ENCODE peak calls at places on chromosomes 1 and 21, in eight cellular contexts. K is pancreas, W is endothelial cell, N is choroid plexus epithelial cell, F is heart right ventricle, X is bronchial epithelial cell, O is progenitor cell of endocrine pancreas, V is body of pancreas. T is an unnamed sample.

GRCh38 chr1:82185084-82185483 is 384.4 kb downstream of the ADGRL2 start:
- DNase-seq in K (no peak), W (no peak), N (no peak), F (no peak), X (no peak), O (no peak), V (no peak), T (no peak)

GRCh38 chr1:196678510-196678884 is 26.7 kb downstream of the CFH start:
- DNase-seq in K (no peak), W (no peak), N (peak), F (no peak), X (peak), O (no peak), V (no peak), T (no peak)

GRCh38 chr1:164559342-164560070 is 522 bp downstream of the PBX1 start:
- DNase-seq in K (peak), W (peak), N (peak), F (peak), X (peak), O (peak), V (peak), T (peak)

GRCh38 chr1:232477728-232478127 is 152.2 kb downstream of the SIPA1L2 start:
- DNase-seq in K (no peak), W (no peak), N (peak), F (no peak), X (peak), O (no peak), V (peak), T (peak)

GRCh38 chr1:24089027-24089742 is 22.8 kb downstream of the MYOM3 start:
- DNase-seq in K (no peak), W (no peak), N (no peak), F (no peak), X (no peak), O (no peak), V (no peak), T (no peak)

GRCh38 chr1:87224209-87224608 is 104.5 kb upstream of the LMO4 start:
- DNase-seq in K (no peak), W (no peak), N (peak), F (no peak), X (peak), O (no peak), V (peak), T (no peak)

GRCh38 chr1:17581389-17582123 is 42.1 kb downstream of the ARHGEF10L start:
- DNase-seq in K (no peak), W (no peak), N (no peak), F (no peak), X (peak), O (no peak), V (no peak), T (no peak)

GRCh38 chr1:25906644-25907300 is 553 bp upstream of the STMN1 start:
- DNase-seq in K (no peak), W (no peak), N (no peak), F (no peak), X (no peak), O (peak), V (peak), T (peak)

GRCh38 chr1:233905416-233906051 is 1.1 kb downstream of the SLC35F3 start:
- DNase-seq in K (no peak), W (peak), N (no peak), F (no peak), X (no peak), O (no peak), V (no peak), T (no peak)

GRCh38 chr1:35717911-35718476 is 690 bp downstream of the C1orf216 start:
- DNase-seq in K (no peak), W (peak), N (peak), F (peak), X (peak), O (no peak), V (peak), T (peak)

GRCh38 chr1:96365076-96365475 is 356.5 kb upstream of the PTBP2 start:
- DNase-seq in K (no peak), W (no peak), N (peak), F (no peak), X (no peak), O (no peak), V (no peak), T (no peak)

GRCh38 chr1:202155478-202156021 is 4.9 kb downstream of the PTPN7 start:
- DNase-seq in K (no peak), W (no peak), N (no peak), F (no peak), X (peak), O (no peak), V (peak), T (no peak)

GRCh38 chr21:27047331-27048314 is 80.7 kb upstream of the ADAMTS5 start:
- DNase-seq in K (no peak), W (no peak), N (peak), F (no peak), X (peak), O (no peak), V (no peak), T (no peak)

GRCh38 chr1:222240536-222241181 is 307.2 kb downstream of the HHIPL2 start:
- DNase-seq in K (no peak), W (no peak), N (peak), F (no peak), X (peak), O (no peak), V (no peak), T (no peak)

GRCh38 chr1:31199301-31199790 is 40.3 kb downstream of the NKAIN1 start:
- DNase-seq in K (no peak), W (no peak), N (no peak), F (no peak), X (no peak), O (no peak), V (no peak), T (no peak)

GRCh38 chr1:182484531-182485257 is 34.7 kb downstream of the RGSL1 start:
- DNase-seq in K (no peak), W (peak), N (no peak), F (no peak), X (peak), O (peak), V (peak), T (peak)

GRCh38 chr1:32767641-32768040 is 49.5 kb downstream of the YARS1 start:
- DNase-seq in K (no peak), W (no peak), N (no peak), F (no peak), X (no peak), O (no peak), V (no peak), T (no peak)

GRCh38 chr1:44073528-44073927 is 42.3 kb upstream of the SLC6A9 start:
- DNase-seq in K (no peak), W (no peak), N (no peak), F (no peak), X (no peak), O (no peak), V (no peak), T (no peak)

DNA sequence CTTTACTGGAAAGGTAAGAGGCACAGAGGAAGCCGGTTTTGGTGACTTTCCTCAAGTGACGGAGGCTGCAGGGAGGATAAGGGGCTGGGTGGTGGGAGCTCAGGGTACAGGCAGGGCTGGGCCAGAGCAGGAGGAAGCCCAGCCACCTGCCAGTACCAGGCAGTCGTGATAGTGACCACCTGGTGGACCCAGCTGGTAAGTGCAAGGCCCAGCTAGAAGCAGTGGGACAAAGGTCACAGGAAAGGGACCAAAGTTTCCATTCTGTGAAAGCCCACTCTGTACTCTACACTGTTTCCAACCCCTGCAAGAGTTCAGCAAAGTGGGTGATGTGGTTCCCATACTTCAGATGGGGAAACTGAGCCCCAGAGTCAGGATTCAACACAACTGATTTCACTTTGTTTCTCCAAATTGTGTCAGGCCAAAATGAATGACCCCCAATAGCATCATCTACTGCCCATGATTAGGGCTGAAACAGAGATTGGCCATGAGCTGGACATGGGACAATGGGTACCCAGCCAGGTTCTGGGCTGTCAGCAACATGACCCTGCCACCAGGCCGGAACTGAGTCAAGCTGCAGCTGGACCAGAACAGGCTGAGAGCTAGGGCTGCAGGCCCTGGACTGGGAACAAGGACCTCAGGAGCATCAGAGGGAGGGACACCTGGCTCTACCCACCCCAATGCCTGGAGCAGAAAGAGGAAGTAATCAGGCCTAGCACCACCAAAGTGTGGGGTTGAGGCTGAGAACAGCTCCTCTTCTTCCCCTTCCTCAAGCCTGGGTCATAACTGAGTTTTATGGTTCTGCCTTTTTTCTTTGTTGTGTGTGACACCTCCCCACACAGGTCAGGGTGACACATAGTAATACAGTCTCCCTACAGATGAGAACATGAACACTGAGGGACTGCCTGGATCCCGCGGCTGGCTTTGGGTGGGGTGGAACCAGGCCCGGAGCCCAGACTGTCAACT is 50.2 kb downstream of the KCNN3 start:
- DNase-seq in K (peak), W (peak), N (peak), F (no peak), X (peak), O (peak), V (peak), T (peak)
- TF ChIP-seq CTCF in K (peak), W (peak), N (peak), F (peak), X (peak), O (peak), V (peak), T (peak)

DNA sequence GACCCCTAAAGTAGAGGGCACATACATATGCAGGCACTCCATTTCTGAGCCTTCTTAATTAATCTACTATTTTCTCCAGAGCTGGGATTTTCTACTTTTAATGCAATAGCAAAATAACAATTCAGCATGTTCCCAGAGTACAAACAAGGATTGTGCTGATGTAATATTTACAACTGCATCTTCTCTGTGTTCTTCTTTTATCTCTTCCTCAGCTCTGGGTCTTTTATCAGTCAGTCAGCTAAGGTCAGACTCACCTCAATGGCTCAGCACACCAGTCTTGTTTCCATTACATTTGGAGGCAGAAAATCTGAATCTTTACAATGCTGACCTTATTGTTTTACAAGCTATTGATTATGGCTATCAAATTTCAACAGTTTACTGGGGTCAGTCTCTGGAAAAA is 323.3 kb upstream of the NR5A2 start:
- DNase-seq in K (no peak), W (no peak), N (no peak), F (no peak), X (no peak), O (no peak), V (no peak), T (no peak)
- TF ChIP-seq CTCF in K (no peak), W (no peak), N (no peak), F (no peak), X (no peak), O (no peak), V (no peak), T (no peak)

GRCh38 chr1:226552061-226552460 is 3.5 kb downstream of the STUM start:
- DNase-seq in K (no peak), W (no peak), N (no peak), F (no peak), X (no peak), O (no peak), V (no peak), T (no peak)

GRCh38 chr1:226549094-226549936 is 751 bp downstream of the STUM start:
- DNase-seq in K (no peak), W (no peak), N (no peak), F (no peak), X (no peak), O (no peak), V (no peak), T (no peak)

GRCh38 chr1:226549937-226550670 is 1.5 kb downstream of the STUM start:
- DNase-seq in K (peak), W (peak), N (no peak), F (peak), X (peak), O (no peak), V (peak), T (peak)

GRCh38 chr1:226551299-226551698 is 2.7 kb downstream of the STUM start:
- DNase-seq in K (no peak), W (no peak), N (no peak), F (no peak), X (no peak), O (no peak), V (no peak), T (no peak)

DNA sequence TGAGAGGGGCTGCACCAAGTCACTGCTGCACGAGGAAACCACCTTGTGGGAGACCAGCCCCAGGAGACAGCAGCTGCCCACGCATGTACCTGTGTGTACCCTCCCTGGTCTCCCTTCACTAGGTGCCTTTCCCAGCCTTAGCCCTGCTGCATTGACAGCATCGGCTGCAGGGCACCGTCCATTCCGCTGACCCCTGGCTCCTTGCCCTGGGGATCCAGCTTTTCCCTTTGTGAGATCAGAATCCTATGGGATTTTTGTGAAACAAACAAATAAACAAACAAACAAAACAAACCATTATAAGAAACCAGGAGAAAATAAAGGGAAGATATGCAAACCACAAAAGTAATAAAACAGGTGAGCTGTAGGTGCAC is 2.1 kb downstream of the STUM start:
- DNase-seq in K (no peak), W (no peak), N (no peak), F (no peak), X (no peak), O (no peak), V (no peak), T (no peak)
- TF ChIP-seq CTCF in K (no peak), W (no peak), N (no peak), F (no peak), X (no peak), O (no peak), V (no peak), T (no peak)

GRCh38 chr1:76136894-76137293 is 62.3 kb downstream of the ST6GALNAC3 start:
- DNase-seq in K (no peak), W (no peak), N (no peak), F (no peak), X (no peak), O (no peak), V (no peak), T (no peak)
- TF ChIP-seq CTCF in K (no peak), W (no peak), N (no peak), F (no peak), X (no peak), O (no peak), V (no peak), T (no peak)

GRCh38 chr1:214816603-214817002 is 213.6 kb downstream of the CENPF start:
- DNase-seq in K (no peak), W (no peak), N (peak), F (no peak), X (no peak), O (no peak), V (no peak), T (no peak)
- TF ChIP-seq CTCF in K (no peak), W (peak), N (peak), F (no peak), X (no peak), O (peak), V (no peak), T (no peak)

DNA sequence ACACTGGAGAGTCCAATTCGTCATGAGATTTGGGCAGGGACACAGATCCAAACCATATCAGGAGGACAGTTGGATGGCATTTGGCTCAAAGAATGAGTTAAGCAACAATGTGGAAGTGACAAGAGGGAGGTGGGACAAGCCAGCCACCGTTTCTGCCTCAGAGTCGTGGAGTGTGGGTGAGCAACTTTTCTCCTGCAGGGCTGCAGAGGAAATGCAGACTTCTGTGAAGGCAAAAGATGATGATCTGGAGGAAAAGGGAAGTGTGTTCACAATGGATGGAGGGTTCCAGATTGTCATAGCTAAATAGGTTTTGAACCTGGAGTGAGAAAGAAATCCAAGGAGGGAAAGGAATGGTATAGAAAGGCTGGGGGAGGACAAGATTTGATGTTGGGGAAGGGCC is 16.4 kb upstream of the KANK4 start:
- DNase-seq in K (no peak), W (no peak), N (no peak), F (no peak), X (no peak), O (no peak), V (no peak), T (no peak)
- TF ChIP-seq CTCF in K (no peak), W (peak), N (peak), F (no peak), X (no peak), O (no peak), V (no peak), T (no peak)

GRCh38 chr21:45443595-45444181 is 38.7 kb downstream of the COL18A1 start:
- DNase-seq in K (no peak), W (no peak), N (no peak), F (peak), X (no peak), O (no peak), V (no peak), T (no peak)
- TF ChIP-seq CTCF in K (no peak), W (no peak), N (peak), F (no peak), X (peak), O (no peak), V (no peak), T (no peak)

GRCh38 chr1:156134716-156135435 is 18.5 kb upstream of the SEMA4A start:
- DNase-seq in K (no peak), W (no peak), N (no peak), F (no peak), X (no peak), O (no peak), V (no peak), T (no peak)

GRCh38 chr1:156138366-156138969 is 14.9 kb upstream of the SEMA4A start:
- DNase-seq in K (no peak), W (no peak), N (no peak), F (no peak), X (no peak), O (no peak), V (no peak), T (no peak)

GRCh38 chr1:156140879-156141707 is 12.3 kb upstream of the SEMA4A start:
- DNase-seq in K (no peak), W (peak), N (no peak), F (peak), X (no peak), O (peak), V (no peak), T (peak)

GRCh38 chr1:156135930-156136871 is 17.2 kb upstream of the SEMA4A start:
- DNase-seq in K (no peak), W (no peak), N (no peak), F (no peak), X (no peak), O (no peak), V (no peak), T (no peak)

GRCh38 chr1:156136970-156137483 is 16.4 kb upstream of the SEMA4A start:
- DNase-seq in K (no peak), W (no peak), N (no peak), F (no peak), X (no peak), O (no peak), V (no peak), T (no peak)
- TF ChIP-seq CTCF in K (no peak), W (no peak), N (peak), F (no peak), X (no peak), O (peak), V (no peak), T (no peak)

GRCh38 chr1:156684227-156684782 is 7.1 kb upstream of the NES start:
- DNase-seq in K (no peak), W (no peak), N (peak), F (no peak), X (peak), O (no peak), V (no peak), T (no peak)
- TF ChIP-seq CTCF in K (no peak), W (no peak), N (peak), F (no peak), X (peak), O (no peak), V (no peak), T (no peak)

T was measured in nephron progenitor cell.